ENCODE peak calls at places on chromosomes 4 and X, in nine cellular contexts. R, M, P, Y, L, Q, Z, C and O are unnamed samples.

GRCh38 chr4:120842046-120842445 is 80.5 kb downstream of the PRDM5 start:
- DNase-seq in C (no peak), L (peak), Q (no peak), R (no peak), Z (no peak), P (peak), Y (peak), M (no peak), O (no peak)

GRCh38 chr4:37983951-37984350 is 23.8 kb downstream of the PTTG2 start:
- DNase-seq in Q (no peak), M (no peak), R (no peak), L (no peak), Z (no peak), P (no peak), C (no peak), Y (peak), O (no peak)

GRCh38 chr4:79528241-79528706 is 120.2 kb upstream of the GK2 start:
- DNase-seq in C (no peak), R (no peak), Y (no peak), Q (no peak), Z (no peak), L (no peak), M (no peak), P (no peak), O (no peak)

GRCh38 chr4:147318581-147318980 is 162.3 kb upstream of the EDNRA start:
- DNase-seq in L (no peak), Y (peak), R (no peak), Z (no peak), M (no peak), P (peak), C (no peak), Q (no peak), O (no peak)

GRCh38 chr4:126800723-126801191 is 832.0 kb upstream of the INTU start:
- DNase-seq in C (no peak), Z (no peak), Q (no peak), L (no peak), P (no peak), R (no peak), M (no peak), Y (no peak), O (no peak)

GRCh38 chr4:156946508-156947197 is 24.9 kb downstream of the PDGFC start:
- DNase-seq in Q (no peak), C (no peak), Z (no peak), L (peak), M (no peak), P (peak), R (no peak), Y (peak), O (no peak)

GRCh38 chr4:10063544-10064300 is 42.4 kb upstream of the SLC2A9 start:
- DNase-seq in R (peak), M (peak), Z (no peak), L (peak), C (peak), P (peak), Q (peak), Y (peak), O (peak)

GRCh38 chr4:126136922-126137781 is 822.4 kb downstream of the FAT4 start:
- DNase-seq in R (no peak), Q (no peak), M (no peak), Y (peak), Z (no peak), L (no peak), P (no peak), C (no peak), O (no peak)

GRCh38 chr4:60868232-60868960 is 331.7 kb upstream of the ADGRL3 start:
- DNase-seq in Y (no peak), L (no peak), C (no peak), Z (no peak), M (no peak), Q (no peak), P (no peak), R (no peak), O (no peak)

GRCh38 chr4:59553063-59553738 is 1646.9 kb upstream of the ADGRL3 start:
- DNase-seq in Z (no peak), L (no peak), M (no peak), C (no peak), R (no peak), Q (no peak), Y (peak), P (peak), O (no peak)

GRCh38 chr4:105714071-105714521 is 5.5 kb downstream of the GSTCD start:
- DNase-seq in Y (peak), M (no peak), Z (no peak), Q (peak), L (no peak), C (no peak), R (no peak), P (no peak), O (no peak)

GRCh38 chr4:77473509-77473908 is 132.1 kb upstream of the CXCL13 start:
- DNase-seq in P (no peak), C (no peak), R (no peak), Q (peak), L (no peak), Z (no peak), M (no peak), Y (peak), O (no peak)

GRCh38 chr4:124025423-124025822 is 628.8 kb downstream of the SPRY1 start:
- DNase-seq in M (no peak), Z (no peak), R (no peak), P (no peak), Y (no peak), Q (no peak), L (peak), C (no peak), O (no peak)

GRCh38 chr4:138217567-138217966 is 24.6 kb downstream of the SLC7A11 start:
- DNase-seq in Y (no peak), C (no peak), M (no peak), Q (no peak), R (no peak), P (no peak), L (no peak), Z (no peak), O (no peak)

GRCh38 chr4:3689576-3690551 is 76.3 kb upstream of the ADRA2C start:
- DNase-seq in M (no peak), P (no peak), Q (no peak), C (no peak), R (no peak), Y (no peak), L (no peak), Z (no peak), O (peak)

GRCh38 chr4:48081196-48081595 is 52.9 kb downstream of the TXK start:
- DNase-seq in M (no peak), Y (peak), P (peak), Q (no peak), C (no peak), L (no peak), R (no peak), Z (no peak), O (no peak)

GRCh38 chrX:53077207-53078197 is 4.7 kb upstream of the TSPYL2 start:
- DNase-seq in P (no peak), Q (no peak), R (no peak), Z (no peak), Y (no peak), M (no peak), C (no peak), L (no peak), O (no peak)

GRCh38 chr4:68369474-68369805 is 19.6 kb upstream of the YTHDC1 start:
- DNase-seq in M (no peak), P (no peak), Y (peak), C (no peak), Q (no peak), Z (no peak), L (no peak), R (no peak), O (no peak)

GRCh38 chr4:24772061-24772705 is 23.2 kb upstream of the SOD3 start:
- DNase-seq in R (no peak), C (no peak), P (no peak), L (no peak), Y (no peak), M (no peak), Q (no peak), Z (no peak), O (no peak)

GRCh38 chrX:43581888-43582539 is 74.1 kb upstream of the MAOA start:
- DNase-seq in Y (no peak), Z (no peak), R (no peak), Q (no peak), P (no peak), L (no peak), M (no peak), C (no peak), O (no peak)

GRCh38 chr4:139300431-139301142 is 718 bp upstream of the NAA15 start:
- DNase-seq in Q (peak), Y (peak), R (no peak), L (peak), C (no peak), M (no peak), Z (no peak), P (peak), O (no peak)

GRCh38 chr4:153223935-153224334 is 19.7 kb downstream of the TRIM2 start:
- DNase-seq in Q (no peak), P (no peak), Y (peak), M (no peak), C (peak), Z (no peak), R (no peak), L (no peak), O (no peak)

GRCh38 chr4:38967260-38968095 is 64.7 kb downstream of the TMEM156 start:
- DNase-seq in R (no peak), Z (no peak), Q (no peak), Y (peak), P (peak), C (no peak), M (no peak), L (peak), O (no peak)

GRCh38 chr4:31366041-31366440 is 645.9 kb downstream of the PCDH7 start:
- DNase-seq in Y (no peak), Q (no peak), R (no peak), Z (no peak), M (no peak), C (no peak), L (peak), P (no peak), O (no peak)

GRCh38 chrX:127459784-127460183 is 592.4 kb downstream of the ACTRT1 start:
- DNase-seq in Q (no peak), Y (no peak), P (no peak), C (no peak), M (no peak), R (no peak), Z (no peak), L (no peak), O (no peak)

GRCh38 chrX:26146024-26146423 is 7.9 kb downstream of the MAGEB18 start:
- DNase-seq in C (no peak), L (no peak), M (no peak), P (no peak), Y (no peak), Z (no peak), R (no peak), Q (no peak), O (no peak)

GRCh38 chr4:40550900-40551546 is 78.6 kb downstream of the RBM47 start:
- DNase-seq in P (no peak), Y (peak), L (no peak), Z (no peak), M (no peak), R (peak), C (peak), Q (peak), O (no peak)

GRCh38 chrX:24282381-24283121 is 31.3 kb downstream of the SUPT20HL2 start:
- DNase-seq in M (no peak), P (no peak), R (peak), L (no peak), Z (no peak), Y (no peak), Q (no peak), C (no peak), O (no peak)

GRCh38 chr4:22689428-22689827 is 3.3 kb upstream of the GBA3 start:
- DNase-seq in M (no peak), C (no peak), P (no peak), Z (no peak), R (no peak), L (no peak), Y (no peak), Q (no peak), O (no peak)

GRCh38 chr4:52947691-52948397 is 85.7 kb downstream of the RASL11B start:
- DNase-seq in P (no peak), Q (no peak), Y (no peak), M (no peak), Z (no peak), C (no peak), L (no peak), R (no peak), O (no peak)

GRCh38 chrX:151753313-151754041 is 18.9 kb downstream of the CNGA2 start:
- DNase-seq in C (peak), Q (no peak), Z (peak), M (peak), Y (peak), L (peak), R (peak), P (peak), O (peak)

GRCh38 chr4:76257824-76258223 is 6.3 kb downstream of the FAM47E start:
- DNase-seq in L (no peak), P (no peak), Z (no peak), R (no peak), M (no peak), Q (no peak), Y (no peak), C (no peak), O (no peak)

GRCh38 chr4:79134767-79135166 is 191.1 kb downstream of the NAA11 start:
- DNase-seq in C (no peak), Y (no peak), R (no peak), Q (no peak), L (no peak), P (no peak), Z (no peak), M (no peak), O (no peak)